ENCODE peak calls at places on chromosomes 12 and 14, in six cellular contexts. One of them, this sample, is unnamed.
A peak's percentile ranks its signal among the peaks of the same experiment; 100 is the strongest.

GRCh38 chr12:123003257-123003656 is 22.8 kb downstream of the ARL6IP4 start:
- DNase-seq in right atrium auricular region: no peak
- DNase-seq in heart right ventricle: no peak
- DNase-seq in posterior cingulate gyrus: peak; percentile 52
- DNase-seq in Panc1: no peak
- DNase-seq in adrenal gland: no peak
- DNase-seq in this sample: no peak

GRCh38 chr12:62730649-62731377 is 204.1 kb downstream of the PPM1H start:
- DNase-seq in adrenal gland: no peak
- DNase-seq in posterior cingulate gyrus: no peak
- DNase-seq in right atrium auricular region: no peak
- DNase-seq in heart right ventricle: no peak
- DNase-seq in Panc1: no peak
- DNase-seq in this sample: no peak

GRCh38 chr14:66708262-66708661 is 200.3 kb downstream of the GPHN start:
- DNase-seq in adrenal gland: no peak
- DNase-seq in Panc1: no peak
- DNase-seq in right atrium auricular region: no peak
- DNase-seq in heart right ventricle: no peak
- DNase-seq in posterior cingulate gyrus: no peak
- DNase-seq in this sample: no peak

GRCh38 chr12:27528788-27529187 is 4.8 kb downstream of the PPFIBP1 start:
- DNase-seq in heart right ventricle: no peak
- DNase-seq in adrenal gland: no peak
- DNase-seq in posterior cingulate gyrus: no peak
- DNase-seq in Panc1: no peak
- DNase-seq in right atrium auricular region: no peak
- DNase-seq in this sample: no peak

GRCh38 chr14:68772761-68773381 is 20.0 kb downstream of the ZFP36L1 start:
- DNase-seq in heart right ventricle: no peak
- DNase-seq in Panc1: no peak
- DNase-seq in right atrium auricular region: no peak
- DNase-seq in adrenal gland: no peak
- DNase-seq in posterior cingulate gyrus: peak; percentile 21
- DNase-seq in this sample: no peak

GRCh38 chr14:90489916-90490726 is 93.3 kb downstream of the CALM1 start:
- DNase-seq in heart right ventricle: no peak
- DNase-seq in adrenal gland: no peak
- DNase-seq in Panc1: no peak
- DNase-seq in right atrium auricular region: no peak
- DNase-seq in posterior cingulate gyrus: peak; percentile 62
- DNase-seq in this sample: no peak

GRCh38 chr14:63328787-63329737 is 10.3 kb upstream of the GPHB5 start:
- DNase-seq in right atrium auricular region: no peak
- DNase-seq in adrenal gland: no peak
- DNase-seq in heart right ventricle: no peak
- DNase-seq in posterior cingulate gyrus: no peak
- DNase-seq in Panc1: no peak
- DNase-seq in this sample: no peak

GRCh38 chr12:9701380-9702154 is 31.3 kb downstream of the CLECL1 start:
- DNase-seq in adrenal gland: no peak
- DNase-seq in heart right ventricle: no peak
- DNase-seq in right atrium auricular region: no peak
- DNase-seq in Panc1: no peak
- DNase-seq in posterior cingulate gyrus: peak; percentile 45
- DNase-seq in this sample: no peak

GRCh38 chr14:91173867-91174266 is 60.0 kb downstream of the DGLUCY start:
- DNase-seq in Panc1: no peak
- DNase-seq in adrenal gland: no peak
- DNase-seq in heart right ventricle: no peak
- DNase-seq in right atrium auricular region: no peak
- DNase-seq in posterior cingulate gyrus: peak; percentile 16
- DNase-seq in this sample: no peak

GRCh38 chr12:13175499-13175898 is 21.0 kb upstream of the EMP1 start:
- DNase-seq in adrenal gland: no peak
- DNase-seq in heart right ventricle: no peak
- DNase-seq in right atrium auricular region: no peak
- DNase-seq in posterior cingulate gyrus: no peak
- DNase-seq in Panc1: no peak
- DNase-seq in this sample: no peak

GRCh38 chr12:130702966-130703732 is 12.9 kb downstream of the RIMBP2 start:
- DNase-seq in posterior cingulate gyrus: no peak
- DNase-seq in Panc1: no peak
- DNase-seq in adrenal gland: no peak
- DNase-seq in heart right ventricle: no peak
- DNase-seq in right atrium auricular region: no peak
- DNase-seq in this sample: no peak

GRCh38 chr12:57626111-57626928 is 6.7 kb downstream of the B4GALNT1 start:
- DNase-seq in adrenal gland: no peak
- DNase-seq in posterior cingulate gyrus: peak; percentile 82
- DNase-seq in Panc1: no peak
- DNase-seq in right atrium auricular region: no peak
- DNase-seq in heart right ventricle: no peak
- DNase-seq in this sample: no peak

GRCh38 chr12:52041695-52042123 is 9.5 kb upstream of the NR4A1 start:
- DNase-seq in posterior cingulate gyrus: no peak
- DNase-seq in Panc1: no peak
- DNase-seq in right atrium auricular region: no peak
- DNase-seq in adrenal gland: no peak
- DNase-seq in heart right ventricle: peak; percentile 67
- DNase-seq in this sample: peak; percentile 72

GRCh38 chr14:30874120-30874998 is at the start of gene COCH:
- DNase-seq in Panc1: no peak
- DNase-seq in right atrium auricular region: no peak
- DNase-seq in adrenal gland: peak; percentile 14
- DNase-seq in heart right ventricle: peak; percentile 36
- DNase-seq in posterior cingulate gyrus: peak; percentile 85
- DNase-seq in this sample: peak; percentile 27

GRCh38 chr12:78568326-78569020 is 296.1 kb upstream of the SYT1 start:
- DNase-seq in adrenal gland: no peak
- DNase-seq in heart right ventricle: no peak
- DNase-seq in Panc1: no peak
- DNase-seq in right atrium auricular region: no peak
- DNase-seq in posterior cingulate gyrus: no peak
- DNase-seq in this sample: no peak

GRCh38 chr14:35696575-35696974 is 112.5 kb downstream of the RALGAPA1 start:
- DNase-seq in adrenal gland: no peak
- DNase-seq in Panc1: no peak
- DNase-seq in right atrium auricular region: no peak
- DNase-seq in posterior cingulate gyrus: no peak
- DNase-seq in heart right ventricle: no peak
- DNase-seq in this sample: no peak

GRCh38 chr12:21631367-21631766 is 26.3 kb downstream of the LDHB start:
- DNase-seq in Panc1: no peak
- DNase-seq in posterior cingulate gyrus: no peak
- DNase-seq in right atrium auricular region: no peak
- DNase-seq in heart right ventricle: no peak
- DNase-seq in adrenal gland: no peak
- DNase-seq in this sample: no peak

GRCh38 chr14:51806026-51806590 is 54.3 kb upstream of the GNG2 start:
- DNase-seq in adrenal gland: no peak
- DNase-seq in Panc1: no peak
- DNase-seq in right atrium auricular region: no peak
- DNase-seq in posterior cingulate gyrus: no peak
- DNase-seq in heart right ventricle: no peak
- DNase-seq in this sample: no peak

GRCh38 chr12:88242161-88242925 is 100.2 kb downstream of the TMTC3 start:
- DNase-seq in Panc1: peak; percentile 84
- DNase-seq in right atrium auricular region: no peak
- DNase-seq in adrenal gland: peak; percentile 58
- DNase-seq in heart right ventricle: no peak
- DNase-seq in posterior cingulate gyrus: no peak
- DNase-seq in this sample: peak; percentile 32

GRCh38 chr12:69008510-69008909 is 75.5 kb upstream of the CPM start:
- DNase-seq in posterior cingulate gyrus: no peak
- DNase-seq in adrenal gland: no peak
- DNase-seq in right atrium auricular region: no peak
- DNase-seq in Panc1: no peak
- DNase-seq in heart right ventricle: no peak
- DNase-seq in this sample: no peak

GRCh38 chr14:77203611-77204456 is 22.2 kb downstream of the TMEM63C start:
- DNase-seq in Panc1: no peak
- DNase-seq in posterior cingulate gyrus: peak; percentile 87
- DNase-seq in heart right ventricle: no peak
- DNase-seq in right atrium auricular region: no peak
- DNase-seq in adrenal gland: no peak
- DNase-seq in this sample: no peak

GRCh38 chr12:13435535-13435934 is 239.0 kb downstream of the EMP1 start:
- DNase-seq in adrenal gland: no peak
- DNase-seq in heart right ventricle: no peak
- DNase-seq in posterior cingulate gyrus: no peak
- DNase-seq in Panc1: no peak
- DNase-seq in right atrium auricular region: no peak
- DNase-seq in this sample: no peak

GRCh38 chr12:40106655-40107054 is 774 bp upstream of the SLC2A13 start:
- DNase-seq in Panc1: no peak
- DNase-seq in posterior cingulate gyrus: no peak
- DNase-seq in heart right ventricle: no peak
- DNase-seq in adrenal gland: no peak
- DNase-seq in right atrium auricular region: no peak
- DNase-seq in this sample: no peak

GRCh38 chr12:79275631-79276030 is 411.1 kb downstream of the SYT1 start:
- DNase-seq in Panc1: no peak
- DNase-seq in heart right ventricle: no peak
- DNase-seq in posterior cingulate gyrus: no peak
- DNase-seq in adrenal gland: no peak
- DNase-seq in right atrium auricular region: no peak
- DNase-seq in this sample: no peak

This sample was measured in left cardiac atrium.